ENCODE peak calls at places on chromosomes 13 and 19, in six cellular contexts. B is IMR-90, L is uterus, V is suprapubic skin, Q is right lobe of liver, Y is transverse colon. H is an unnamed sample. For H3K4me1, the result is how much of the 10 kb centered on the place peaks cover.

GRCh38 chr13:34208326-34208725 is 390.4 kb downstream of the RFC3 start:
- DNase-seq in Q (no peak), V (no peak), L (no peak), Y (no peak), B (peak), H (no peak)

GRCh38 chr19:18304496-18305312 is 18.2 kb downstream of the LSM4 start:
- DNase-seq in B (peak), L (peak), V (peak), Y (peak), Q (peak), H (no peak)

GRCh38 chr13:106619688-106620555 is 52.0 kb upstream of the ARGLU1 start:
- DNase-seq in B (peak), Q (no peak), L (peak), Y (peak), V (no peak), H (no peak)

GRCh38 chr13:20351279-20352022 is 119.3 kb upstream of the GJB6 start:
- DNase-seq in Q (no peak), V (no peak), Y (no peak), B (peak), L (no peak), H (no peak)

GRCh38 chr19:48685583-48685982 is 10.2 kb upstream of the FUT2 start:
- DNase-seq in L (no peak), Q (no peak), B (no peak), V (no peak), Y (no peak), H (no peak)

GRCh38 chr13:39035204-39035603 is 2.7 kb downstream of the PROSER1 start:
- DNase-seq in Q (no peak), V (no peak), L (no peak), Y (no peak), B (no peak), H (no peak)

GRCh38 chr13:114309806-114310410 is 4.4 kb upstream of the CHAMP1 start:
- DNase-seq in L (no peak), B (no peak), V (no peak), Y (no peak), Q (no peak), H (no peak)

GRCh38 chr19:11451942-11452813 is 16.7 kb downstream of the PRKCSH start:
- DNase-seq in Q (no peak), L (no peak), B (no peak), Y (no peak), V (no peak), H (no peak)

GRCh38 chr19:56751078-56751489 is 79.5 kb upstream of the ZNF835 start:
- DNase-seq in Y (no peak), V (no peak), L (no peak), Q (no peak), B (no peak), H (no peak)

GRCh38 chr13:50106559-50106958 is 91.3 kb downstream of the KCNRG start:
- DNase-seq in B (no peak), Q (no peak), V (no peak), Y (no peak), L (no peak), H (no peak)

GRCh38 chr19:46728693-46729339 is 11.9 kb upstream of the PRKD2 start:
- DNase-seq in Y (peak), B (peak), V (no peak), L (peak), Q (peak), H (no peak)

GRCh38 chr13:73578251-73578875 is 519.6 kb downstream of the KLF5 start:
- DNase-seq in Y (no peak), L (no peak), Q (no peak), V (no peak), B (peak), H (no peak)

GRCh38 chr19:33502991-33503790 is 18.4 kb downstream of the PEPD start:
- DNase-seq in B (no peak), L (no peak), V (no peak), Y (no peak), Q (no peak), H (no peak)

GRCh38 chr19:39126593-39127187 is 1.1 kb downstream of the PAK4 start:
- DNase-seq in V (no peak), L (no peak), Y (peak), B (no peak), Q (peak), H (no peak)

GRCh38 chr19:38703509-38703908 is 40.8 kb downstream of the CAPN12 start:
- DNase-seq in Q (no peak), L (no peak), V (no peak), Y (no peak), B (no peak), H (no peak)

DNA sequence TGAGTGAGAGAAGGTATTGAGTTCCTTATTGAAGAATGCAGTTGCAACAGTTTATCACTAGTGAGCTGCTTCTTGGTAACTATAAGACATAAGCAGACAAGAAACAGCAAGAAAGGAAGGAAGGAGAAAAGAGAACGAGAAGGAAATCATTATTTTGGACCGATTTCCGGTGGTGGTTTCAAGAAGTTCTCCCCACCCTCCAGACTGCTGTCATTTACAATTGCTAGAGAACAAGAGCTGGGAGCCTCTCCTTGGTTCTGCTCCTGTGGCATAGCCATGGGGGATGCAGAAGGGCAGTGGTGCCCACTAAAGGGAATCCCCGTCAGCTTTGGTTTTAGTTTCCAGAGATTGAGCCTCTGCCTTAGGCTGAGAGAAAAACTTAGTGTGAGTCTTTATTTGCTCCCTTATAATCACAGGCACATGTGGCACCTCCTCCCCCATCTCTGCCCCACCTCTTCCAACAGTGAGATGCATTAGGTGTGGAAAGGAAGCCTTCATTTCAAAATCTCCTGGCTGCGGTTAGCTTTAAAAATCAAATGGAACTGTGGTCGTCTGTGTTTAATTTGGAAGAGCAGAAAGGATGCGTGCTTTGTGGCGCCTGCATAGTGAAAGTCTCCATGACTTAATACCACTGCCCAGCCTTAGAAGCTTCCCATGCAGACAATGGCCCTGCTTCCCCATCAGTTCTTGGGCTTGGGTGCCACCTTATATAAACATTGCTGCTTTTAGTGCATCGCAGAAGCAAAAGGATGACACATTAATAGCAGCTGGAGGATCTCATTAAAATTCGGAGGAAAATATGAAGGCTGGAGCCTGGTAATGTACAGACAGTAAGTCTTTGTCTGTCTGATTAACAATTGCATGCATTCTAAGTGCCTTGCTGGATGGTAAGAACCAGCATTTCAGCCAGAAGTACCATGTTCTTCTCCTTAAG is 25.0 kb downstream of the LRCH1 start:
- DNase-seq in B (peak), Y (no peak), Q (no peak), L (no peak), V (no peak), H (no peak)
- H3K4me3 ChIP-seq in B (no peak), Y (no peak), Q (no peak), L (no peak), V (no peak), H (no peak)

DNA sequence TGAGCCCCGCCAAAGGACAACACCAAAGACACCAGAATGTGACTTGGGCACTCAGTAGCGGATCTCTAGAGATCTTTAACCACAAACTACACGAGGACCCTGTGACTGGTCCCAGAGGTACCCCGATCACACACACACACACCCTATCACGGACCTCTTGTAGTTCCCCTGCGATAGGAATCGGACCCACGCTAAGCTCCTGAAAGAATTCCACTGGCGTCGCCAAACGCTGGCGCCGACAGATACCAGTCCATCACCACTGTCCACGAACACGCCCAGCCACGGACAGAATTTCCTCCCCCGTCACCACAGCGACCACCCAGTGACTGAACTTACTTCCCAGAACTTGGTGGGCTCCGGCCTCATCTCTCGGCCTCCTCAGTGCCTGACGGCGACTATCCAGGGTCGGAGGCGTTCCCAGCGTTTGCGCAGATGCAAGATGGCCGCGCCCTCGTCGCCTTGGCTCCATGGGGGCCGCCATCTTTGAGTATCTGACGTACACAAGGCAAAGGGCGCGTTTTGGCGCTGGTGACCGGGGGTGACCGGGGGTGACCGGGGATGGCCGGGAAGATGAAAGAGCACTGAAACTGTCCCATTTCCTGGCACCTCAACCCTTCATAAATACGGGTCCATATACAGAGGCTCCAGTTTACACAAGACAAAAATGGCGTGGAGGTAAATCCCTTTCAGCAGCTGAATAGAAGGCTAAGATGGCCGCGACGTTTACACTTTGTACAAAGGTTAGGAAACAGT is at the start of gene ZNF615:
- DNase-seq in B (peak), Y (peak), Q (peak), V (peak), L (peak), H (peak)
- TF ChIP-seq POLR2A in B (no peak), Y (no peak), Q (peak), V (no peak), L (peak), H (no peak)

DNA sequence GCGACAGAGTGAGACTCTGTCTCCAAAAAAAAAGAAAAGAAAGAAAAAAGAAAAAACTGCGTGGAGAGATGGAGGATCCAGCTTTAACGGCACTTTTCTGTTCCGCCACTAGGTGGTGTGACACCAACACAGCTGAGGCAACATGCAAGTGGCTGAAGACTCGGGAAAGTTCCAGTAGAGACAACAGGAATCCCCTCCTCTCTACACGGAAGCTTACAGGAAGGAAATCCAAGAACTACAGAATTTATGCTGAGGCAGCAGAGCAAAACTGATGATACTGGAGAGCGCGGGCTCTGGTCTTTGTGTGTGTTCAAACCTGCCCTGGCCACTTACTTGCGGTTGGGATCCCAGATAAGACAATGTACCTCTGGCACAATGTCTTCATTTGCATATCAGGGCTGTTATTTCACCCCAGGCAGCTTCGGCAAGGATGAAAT is 9.9 kb downstream of the RANBP3 start:
- DNase-seq in Q (peak), B (peak), V (no peak), Y (peak), L (peak), H (no peak)
- H3K4me1 ChIP-seq in Q (under half), B (under half), V (half or more), Y (half or more), L (under half), H (half or more)

GRCh38 chr19:50662442-50663279 is 13.4 kb downstream of the C19orf81 start:
- DNase-seq in Y (no peak), B (no peak), Q (no peak), V (no peak), L (no peak), H (no peak)
- H3K4me3 ChIP-seq in Y (no peak), B (no peak), Q (no peak), V (no peak), L (no peak), H (no peak)

GRCh38 chr19:21835810-21836444 is at the start of gene ZNF43:
- DNase-seq in V (peak), Q (peak), Y (peak), L (peak), B (peak), H (peak)
- TF ChIP-seq POLR2A in V (peak), Q (peak), Y (peak), L (peak), B (peak), H (peak)

DNA sequence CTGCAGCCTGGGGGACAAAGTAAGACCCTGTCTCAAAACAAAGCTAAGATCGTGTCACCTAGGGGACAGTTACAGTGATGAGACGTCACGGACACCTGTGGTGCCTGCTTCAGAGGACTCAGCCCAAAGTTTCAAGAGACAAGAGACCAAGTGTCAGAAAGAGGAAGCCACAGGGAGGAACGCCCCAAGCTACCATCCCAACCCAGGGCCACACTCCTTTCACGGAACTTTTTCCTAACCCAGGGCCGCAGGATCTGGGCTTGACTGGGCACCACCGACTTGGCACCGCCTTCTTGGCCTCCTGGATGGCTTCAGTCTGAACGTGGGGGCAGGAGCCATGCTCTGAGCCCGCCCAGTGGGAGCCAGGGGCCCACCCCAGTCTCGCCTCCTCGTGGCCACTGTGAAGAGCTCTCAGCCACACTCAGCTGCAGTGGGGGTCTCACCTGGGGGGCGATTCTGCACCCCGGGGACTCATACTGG is 8.5 kb downstream of the MOB3A start:
- DNase-seq in V (no peak), Q (no peak), B (no peak), Y (peak), L (no peak), H (no peak)
- H3K4me1 ChIP-seq in V (half or more), Q (under half), B (under half), Y (half or more), L (under half), H (half or more)

GRCh38 chr13:110339975-110340550 is 33.0 kb downstream of the COL4A2 start:
- DNase-seq in V (no peak), B (no peak), L (no peak), Y (no peak), Q (no peak), H (no peak)
- H3K4me3 ChIP-seq in V (no peak), B (no peak), L (peak), Y (no peak), Q (no peak), H (no peak)

H was measured in esophagus squamous epithelium.